ENCODE peak calls at places on chromosomes 3 and 15, in four cellular contexts. One of them, this sample, is unnamed.
A peak's percentile ranks its signal among the peaks of the same experiment; 100 is the strongest.

GRCh38 chr3:47588587-47588986 is 9.9 kb upstream of the CSPG5 start:
- DNase-seq in Panc1: no peak
- DNase-seq in breast epithelium: no peak
- DNase-seq in sigmoid colon: no peak
- DNase-seq in this sample: no peak

GRCh38 chr3:75332784-75333183 is 331.3 kb upstream of the FRG2C start:
- DNase-seq in Panc1: no peak
- DNase-seq in breast epithelium: no peak
- DNase-seq in sigmoid colon: no peak
- DNase-seq in this sample: no peak

GRCh38 chr3:128995737-128996136 is 1.9 kb upstream of the CFAP92 start:
- DNase-seq in breast epithelium: no peak
- DNase-seq in Panc1: no peak
- DNase-seq in sigmoid colon: peak; percentile 1
- DNase-seq in this sample: no peak

GRCh38 chr3:122996038-122996580 is 31.5 kb downstream of the SEMA5B start:
- DNase-seq in sigmoid colon: no peak
- DNase-seq in Panc1: no peak
- DNase-seq in breast epithelium: no peak
- DNase-seq in this sample: no peak

GRCh38 chr3:67635806-67636205 is 18.6 kb downstream of the SUCLG2 start:
- DNase-seq in breast epithelium: no peak
- DNase-seq in Panc1: no peak
- DNase-seq in sigmoid colon: no peak
- DNase-seq in this sample: no peak

GRCh38 chr3:130900959-130901358 is 7.1 kb downstream of the ATP2C1 start:
- DNase-seq in breast epithelium: no peak
- DNase-seq in sigmoid colon: no peak
- DNase-seq in Panc1: no peak
- DNase-seq in this sample: no peak

GRCh38 chr3:13080591-13080990 is 7.4 kb upstream of the IQSEC1 start:
- DNase-seq in breast epithelium: no peak
- DNase-seq in Panc1: no peak
- DNase-seq in sigmoid colon: no peak
- DNase-seq in this sample: no peak

GRCh38 chr3:122754867-122755835 is 38.5 kb downstream of the HSPBAP1 start:
- DNase-seq in breast epithelium: no peak
- DNase-seq in Panc1: peak; percentile 36
- DNase-seq in sigmoid colon: no peak
- DNase-seq in this sample: no peak

GRCh38 chr15:99424978-99425665 is 140.7 kb upstream of the MEF2A start:
- DNase-seq in sigmoid colon: peak; percentile 71
- DNase-seq in Panc1: no peak
- DNase-seq in breast epithelium: no peak
- DNase-seq in this sample: no peak

GRCh38 chr15:79046691-79047404 is 43.7 kb downstream of the RASGRF1 start:
- DNase-seq in breast epithelium: no peak
- DNase-seq in sigmoid colon: no peak
- DNase-seq in Panc1: no peak
- DNase-seq in this sample: no peak

GRCh38 chr15:79047676-79048439 is 42.7 kb downstream of the RASGRF1 start:
- DNase-seq in breast epithelium: no peak
- DNase-seq in Panc1: no peak
- DNase-seq in sigmoid colon: peak; percentile 56
- DNase-seq in this sample: no peak

GRCh38 chr15:79050341-79050740 is 40.2 kb downstream of the RASGRF1 start:
- DNase-seq in sigmoid colon: no peak
- DNase-seq in Panc1: no peak
- DNase-seq in breast epithelium: no peak
- DNase-seq in this sample: no peak

GRCh38 chr15:79050977-79051376 is 39.6 kb downstream of the RASGRF1 start:
- DNase-seq in breast epithelium: no peak
- DNase-seq in sigmoid colon: no peak
- DNase-seq in Panc1: no peak
- DNase-seq in this sample: no peak

DNA sequence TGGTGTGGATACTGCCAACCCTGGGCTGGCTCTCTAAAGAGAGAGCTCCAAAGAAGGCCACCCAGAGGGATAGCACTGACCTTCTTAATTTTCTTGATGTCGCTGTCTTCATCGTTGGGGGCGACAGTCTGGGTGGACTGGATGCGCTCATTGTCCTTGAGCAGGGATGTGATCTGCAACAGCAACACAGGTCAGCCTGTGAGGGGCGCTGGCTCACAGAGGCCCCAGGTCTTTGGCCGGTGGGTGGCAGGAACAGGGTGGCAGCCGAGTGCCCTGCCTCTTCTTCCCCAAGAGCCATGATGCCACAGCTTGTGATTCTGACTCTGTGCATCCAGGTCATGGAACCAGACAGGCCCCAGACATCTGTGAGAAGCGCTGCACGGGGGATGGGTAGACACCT is 41.2 kb downstream of the RASGRF1 start:
- DNase-seq in Panc1: no peak
- DNase-seq in breast epithelium: no peak
- DNase-seq in sigmoid colon: no peak
- DNase-seq in this sample: no peak
- H3K4me1 ChIP-seq in Panc1: no peaks in the 10 kb centered on the region
- H3K4me1 ChIP-seq in breast epithelium: no peaks in the 10 kb centered on the region
- H3K4me1 ChIP-seq in sigmoid colon: no peaks in the 10 kb centered on the region
- H3K4me1 ChIP-seq in this sample: no peaks in the 10 kb centered on the region

DNA sequence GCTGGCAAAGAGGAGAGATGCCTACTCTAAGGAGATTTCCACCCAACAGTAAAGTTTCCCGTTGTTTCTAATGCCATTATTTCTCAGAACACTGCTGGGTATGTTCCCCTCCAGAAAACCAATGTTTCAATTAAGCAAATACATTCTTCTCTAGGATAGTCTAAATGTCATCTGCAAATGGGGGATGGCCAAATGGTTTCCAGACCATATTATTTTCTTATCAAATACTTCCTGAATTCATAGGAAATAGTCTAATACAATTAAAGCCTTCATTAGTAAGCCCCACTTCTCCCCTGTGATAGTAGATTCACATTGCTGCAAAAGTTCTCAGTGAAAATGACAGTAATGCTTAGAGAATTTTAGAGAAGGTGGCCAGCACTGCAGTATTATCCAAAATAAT is 716.6 kb downstream of the GRM7 start:
- DNase-seq in breast epithelium: no peak
- DNase-seq in Panc1: no peak
- DNase-seq in sigmoid colon: no peak
- DNase-seq in this sample: no peak
- TF ChIP-seq POLR2AphosphoS5 in breast epithelium: no peak
- TF ChIP-seq POLR2AphosphoS5 in Panc1: no peak
- TF ChIP-seq POLR2AphosphoS5 in sigmoid colon: no peak
- TF ChIP-seq POLR2AphosphoS5 in this sample: no peak

DNA sequence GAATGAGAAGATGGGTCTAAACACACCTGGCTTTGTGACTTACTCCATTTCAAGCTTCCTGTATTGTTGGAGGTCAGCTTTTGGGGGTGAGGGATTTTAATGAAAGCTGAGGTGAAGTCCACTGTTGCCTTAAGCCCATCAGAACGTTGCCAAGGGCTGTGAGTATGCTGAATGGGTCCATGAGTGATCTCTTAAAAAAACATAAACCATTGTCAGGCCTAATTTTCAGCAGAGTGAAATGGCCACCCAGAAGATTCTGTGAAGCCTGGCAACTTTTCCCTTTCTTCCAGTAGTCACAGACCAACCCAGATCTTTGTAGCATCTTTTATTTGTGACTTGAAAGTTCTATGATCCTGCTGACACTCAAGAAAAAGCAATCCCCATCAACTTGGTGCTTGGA is 87.0 kb downstream of the SMAD3 start:
- DNase-seq in breast epithelium: no peak
- DNase-seq in sigmoid colon: peak; percentile 12
- DNase-seq in Panc1: no peak
- DNase-seq in this sample: no peak
- H3K4me1 ChIP-seq in breast epithelium: peaks cover 22% of the 10 kb centered on the region
- H3K4me1 ChIP-seq in sigmoid colon: no peaks in the 10 kb centered on the region
- H3K4me1 ChIP-seq in Panc1: peaks cover 94% of the 10 kb centered on the region
- H3K4me1 ChIP-seq in this sample: peaks cover 53% of the 10 kb centered on the region

GRCh38 chr3:69080233-69080644 is at the start of gene UBA3:
- DNase-seq in breast epithelium: peak; percentile 92
- DNase-seq in sigmoid colon: peak; percentile 94
- DNase-seq in Panc1: no peak
- DNase-seq in this sample: peak; percentile 95
- TF ChIP-seq POLR2AphosphoS5 in breast epithelium: peak; percentile 28
- TF ChIP-seq POLR2AphosphoS5 in sigmoid colon: peak; percentile 84
- TF ChIP-seq POLR2AphosphoS5 in Panc1: peak; percentile 59
- TF ChIP-seq POLR2AphosphoS5 in this sample: peak; percentile 78

GRCh38 chr3:100073555-100074307 is 40.6 kb downstream of the FILIP1L start:
- DNase-seq in breast epithelium: no peak
- DNase-seq in Panc1: no peak
- DNase-seq in sigmoid colon: peak; percentile 64
- DNase-seq in this sample: no peak
- H3K4me1 ChIP-seq in breast epithelium: no peaks in the 10 kb centered on the region
- H3K4me1 ChIP-seq in Panc1: no peaks in the 10 kb centered on the region
- H3K4me1 ChIP-seq in sigmoid colon: no peaks in the 10 kb centered on the region
- H3K4me1 ChIP-seq in this sample: peaks cover 35% of the 10 kb centered on the region

GRCh38 chr3:190513409-190514162 is at the start of gene IL1RAP:
- DNase-seq in breast epithelium: peak; percentile 87
- DNase-seq in sigmoid colon: peak; percentile 94
- DNase-seq in Panc1: peak; percentile 64
- DNase-seq in this sample: peak; percentile 94
- TF ChIP-seq POLR2AphosphoS5 in breast epithelium: peak; percentile 81
- TF ChIP-seq POLR2AphosphoS5 in sigmoid colon: peak; percentile 72
- TF ChIP-seq POLR2AphosphoS5 in Panc1: no peak
- TF ChIP-seq POLR2AphosphoS5 in this sample: peak; percentile 68

GRCh38 chr15:101772921-101773320 is 30.4 kb upstream of the OR4F6 start:
- DNase-seq in breast epithelium: no peak
- DNase-seq in sigmoid colon: no peak
- DNase-seq in Panc1: no peak
- DNase-seq in this sample: no peak

GRCh38 chr15:101775136-101775535 is 28.2 kb upstream of the OR4F6 start:
- DNase-seq in sigmoid colon: no peak
- DNase-seq in breast epithelium: no peak
- DNase-seq in Panc1: no peak
- DNase-seq in this sample: no peak

DNA sequence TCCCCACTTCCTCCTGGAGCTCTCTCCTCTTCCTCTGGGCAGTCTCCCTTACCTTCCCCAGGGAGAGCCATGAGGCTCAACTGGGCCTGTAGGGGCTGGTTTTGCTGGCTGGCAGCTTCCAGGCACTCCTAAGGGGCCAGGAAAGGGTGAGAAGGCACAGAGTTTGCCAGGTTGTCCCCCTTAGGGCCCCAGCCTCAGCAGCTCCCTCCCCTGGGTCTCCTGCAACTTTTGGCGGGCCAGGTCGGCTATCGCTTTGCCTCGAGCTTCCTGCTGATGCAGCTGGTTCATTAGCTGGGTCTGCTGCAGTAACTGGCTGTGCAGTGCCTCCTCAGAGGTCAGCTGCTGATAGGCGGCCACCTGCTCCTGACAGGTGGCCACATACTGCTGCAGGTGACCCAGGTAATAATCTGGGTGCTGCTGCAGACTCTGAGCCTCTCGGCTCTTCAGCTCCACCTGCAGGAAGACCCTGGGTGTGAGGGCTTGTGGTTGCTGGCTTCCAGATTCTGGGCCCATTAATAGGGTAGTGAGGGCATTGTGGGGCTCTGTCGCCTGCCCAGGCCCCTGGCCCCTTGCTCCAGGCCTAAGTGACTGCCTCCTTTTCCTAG is 29.7 kb upstream of the OR4F6 start:
- DNase-seq in sigmoid colon: no peak
- DNase-seq in breast epithelium: no peak
- DNase-seq in Panc1: no peak
- DNase-seq in this sample: no peak
- H3K4me1 ChIP-seq in sigmoid colon: no peaks in the 10 kb centered on the region
- H3K4me1 ChIP-seq in breast epithelium: no peaks in the 10 kb centered on the region
- H3K4me1 ChIP-seq in Panc1: no peaks in the 10 kb centered on the region
- H3K4me1 ChIP-seq in this sample: no peaks in the 10 kb centered on the region

DNA sequence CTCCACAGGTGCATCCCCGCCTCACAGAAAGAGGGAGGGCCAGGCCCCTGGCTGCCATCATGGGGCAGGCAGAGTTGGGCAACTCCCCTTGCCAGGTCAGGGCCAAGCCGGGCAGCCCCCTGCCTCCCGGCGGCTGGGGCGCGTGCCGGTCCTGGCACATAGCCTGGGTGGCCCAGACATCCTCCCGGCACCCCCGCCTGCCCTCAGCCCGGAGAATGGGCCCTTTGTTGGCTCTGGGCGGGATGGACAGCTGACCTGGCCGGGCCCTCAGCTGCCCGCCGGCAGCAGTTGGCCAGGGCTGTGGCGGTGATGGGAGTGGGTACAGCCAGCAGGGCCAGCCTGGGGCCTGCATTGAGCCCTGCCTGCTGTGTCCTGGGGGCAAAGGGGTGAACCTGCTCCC is 16.5 kb downstream of the PLXNA1 start:
- DNase-seq in breast epithelium: no peak
- DNase-seq in Panc1: no peak
- DNase-seq in sigmoid colon: no peak
- DNase-seq in this sample: no peak
- TF ChIP-seq POLR2AphosphoS5 in breast epithelium: no peak
- TF ChIP-seq POLR2AphosphoS5 in Panc1: no peak
- TF ChIP-seq POLR2AphosphoS5 in sigmoid colon: no peak
- TF ChIP-seq POLR2AphosphoS5 in this sample: no peak

DNA sequence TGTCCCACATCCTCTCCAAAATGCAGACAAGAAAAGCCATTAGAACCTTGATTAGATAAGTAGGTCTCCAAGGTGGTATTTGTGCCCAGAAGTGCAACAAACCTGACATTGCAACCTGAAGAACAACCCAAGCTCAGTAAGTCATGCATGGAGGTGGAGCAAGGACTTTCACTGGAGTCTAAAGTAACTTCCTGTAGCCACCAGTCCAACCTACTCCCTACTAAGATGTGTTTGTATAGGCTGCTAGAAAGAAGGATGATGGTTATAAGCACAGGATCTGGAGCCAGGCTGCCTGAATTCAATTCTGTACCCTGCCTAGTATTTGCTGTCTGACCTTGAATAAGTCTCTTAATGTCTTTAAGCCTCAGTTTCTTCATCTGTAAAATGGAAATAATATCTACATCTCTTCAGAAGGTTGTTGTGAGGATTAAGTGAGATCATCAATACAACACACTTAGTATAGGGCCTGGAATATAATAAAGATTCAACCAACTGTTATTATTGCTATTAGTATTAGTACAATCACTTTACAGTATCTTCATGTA is 32.3 kb downstream of the HDC start:
- DNase-seq in sigmoid colon: no peak
- DNase-seq in Panc1: no peak
- DNase-seq in breast epithelium: no peak
- DNase-seq in this sample: no peak
- H3K4me1 ChIP-seq in sigmoid colon: no peaks in the 10 kb centered on the region
- H3K4me1 ChIP-seq in Panc1: no peaks in the 10 kb centered on the region
- H3K4me1 ChIP-seq in breast epithelium: no peaks in the 10 kb centered on the region
- H3K4me1 ChIP-seq in this sample: no peaks in the 10 kb centered on the region

This sample was measured in esophagus muscularis mucosa.